ENCODE peak calls at places on chromosomes 12 and 14, in five cellular contexts. Q is mucosa of descending colon, R is pancreas, C is PC-3, H is upper lobe of right lung. O is an unnamed sample.
A peak's percentile ranks its signal among the peaks of the same experiment; 100 is the strongest.

GRCh38 chr12:46557539-46558373 is 185.2 kb upstream of the SLC38A2 start:
- DNase-seq in Q (no peak), R (no peak), C (peak; percentile 59), H (no peak), O (no peak)

GRCh38 chr12:17372508-17372907 is 717.5 kb downstream of the RERGL start:
- DNase-seq in Q (no peak), R (no peak), C (no peak), H (no peak), O (no peak)

GRCh38 chr12:24039113-24039525 is 89.6 kb upstream of the SOX5 start:
- DNase-seq in Q (no peak), R (no peak), C (peak; percentile 49), H (no peak), O (peak; percentile 97)

GRCh38 chr12:65443038-65443437 is 164.6 kb downstream of the MSRB3 start:
- DNase-seq in Q (no peak), R (no peak), C (no peak), H (no peak), O (no peak)

GRCh38 chr12:39352470-39352869 is 90.5 kb downstream of the KIF21A start:
- DNase-seq in Q (no peak), R (no peak), C (no peak), H (no peak), O (no peak)

GRCh38 chr14:69049675-69050074 is 70.6 kb upstream of the ACTN1 start:
- DNase-seq in Q (no peak), R (no peak), C (no peak), H (no peak), O (peak; percentile 72)

GRCh38 chr12:69440016-69440415 is 30.2 kb upstream of the FRS2 start:
- DNase-seq in Q (no peak), R (no peak), C (peak; percentile 44), H (no peak), O (no peak)

GRCh38 chr14:95896628-95897027 is 20.0 kb downstream of the TUNAR start:
- DNase-seq in Q (no peak), R (no peak), C (no peak), H (no peak), O (no peak)

GRCh38 chr14:94180655-94181271 is 6.6 kb downstream of the PPP4R4 start:
- DNase-seq in Q (no peak), R (no peak), C (peak; percentile 58), H (no peak), O (peak; percentile 50)

GRCh38 chr14:54889919-54890318 is 12.7 kb downstream of the GCH1 start:
- DNase-seq in Q (no peak), R (no peak), C (peak; percentile 36), H (no peak), O (no peak)

DNA sequence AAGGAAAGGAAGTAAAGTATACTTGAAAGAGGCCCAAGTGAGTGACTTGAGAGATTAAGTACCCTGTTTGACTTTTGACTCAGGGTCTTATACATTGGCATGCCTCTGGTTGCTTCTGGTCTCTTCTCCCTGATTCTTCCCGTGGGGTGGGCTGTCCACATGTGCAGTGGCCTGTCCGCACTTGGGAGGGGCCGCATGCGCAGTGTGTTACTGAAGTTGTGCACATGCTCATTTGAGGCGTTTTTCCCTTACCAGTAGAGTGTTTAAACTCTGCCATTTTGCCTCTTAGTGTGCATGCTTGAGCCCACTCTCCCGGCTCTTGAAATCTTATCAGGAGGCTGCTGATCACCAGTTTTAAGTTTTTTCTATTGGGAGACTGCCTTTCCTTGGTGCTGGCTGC is 32.1 kb upstream of the HECTD1 start:
- DNase-seq in Q (no peak), R (no peak), C (no peak), H (peak; percentile 90), O (no peak)
- H3K4me3 ChIP-seq in Q (no peak overlapping the region), R (no peak overlapping the region), C (no peak overlapping the region), H (peak overlapping the region; percentile 30), O (no peak overlapping the region)

GRCh38 chr14:52146504-52146903 is 77.6 kb upstream of the NID2 start:
- DNase-seq in Q (no peak), R (no peak), C (peak; percentile 24), H (no peak), O (no peak)
- TF ChIP-seq CTCF in Q (no peak), R (no peak), C (peak; percentile 61), H (no peak), O (peak; percentile 29)

DNA sequence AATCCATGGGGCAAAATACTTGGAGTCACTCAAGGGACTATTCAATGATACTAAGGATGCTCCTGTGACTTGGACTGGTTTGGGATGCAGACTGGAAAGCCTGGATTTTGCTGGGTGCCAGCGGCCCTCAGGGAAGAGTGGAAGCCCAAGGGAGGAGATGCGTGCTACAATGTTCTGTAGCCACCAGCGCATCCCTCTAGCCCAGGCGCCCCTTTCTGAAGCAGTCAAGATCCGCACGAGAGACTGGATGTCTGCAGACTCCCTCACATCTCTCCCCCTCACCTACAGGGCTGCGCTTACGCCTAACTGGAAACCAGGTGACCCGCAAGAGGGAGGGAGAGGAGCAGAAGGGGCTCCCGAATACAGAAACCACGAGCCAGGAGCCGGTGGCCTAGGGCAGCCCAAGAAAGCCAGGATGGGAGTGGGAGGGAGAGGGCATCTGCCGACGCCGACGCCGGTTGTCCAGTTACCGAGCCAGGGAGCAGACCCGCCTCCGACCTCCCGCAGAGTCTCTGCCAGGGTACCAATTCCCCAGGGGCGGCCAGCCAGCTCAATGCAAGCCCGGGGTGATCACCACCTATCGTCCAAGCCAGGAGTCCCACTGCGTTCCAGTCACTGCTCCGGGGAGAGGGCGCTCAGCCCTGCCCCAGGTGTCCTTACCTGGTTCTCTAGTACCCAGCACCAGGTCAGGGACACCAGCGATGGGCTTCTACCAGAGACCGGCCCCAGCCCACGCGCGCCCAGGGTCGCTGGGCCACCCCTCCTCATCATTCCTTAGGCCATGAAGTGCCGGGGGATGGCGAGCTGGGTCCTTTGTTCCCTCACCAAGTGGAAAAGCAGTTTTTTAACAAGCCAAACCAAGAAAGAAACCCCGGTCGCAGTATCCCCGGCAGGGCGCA is 1.2 kb downstream of the NTN4 start:
- DNase-seq in Q (peak; percentile 50), R (peak; percentile 85), C (peak; percentile 38), H (peak; percentile 72), O (no peak)
- H3K4me3 ChIP-seq in Q (peak overlapping the region; percentile 56), R (peak overlapping the region; percentile 83), C (peak overlapping the region; percentile 94), H (peak overlapping the region; percentile 65), O (peak overlapping the region; percentile 65)

GRCh38 chr14:59925797-59926196 is 5.9 kb downstream of the LRRC9 start:
- DNase-seq in Q (no peak), R (no peak), C (no peak), H (no peak), O (no peak)
- TF ChIP-seq CTCF in Q (no peak), R (no peak), C (no peak), H (no peak), O (no peak)

GRCh38 chr12:6945613-6946012 is 1.8 kb downstream of the C12orf57 start:
- DNase-seq in Q (no peak), R (peak; percentile 77), C (no peak), H (no peak), O (no peak)

GRCh38 chr12:6947615-6948014 is 3.5 kb upstream of the PTPN6 start:
- DNase-seq in Q (no peak), R (peak; percentile 14), C (no peak), H (peak; percentile 40), O (no peak)

GRCh38 chr12:6949063-6949594 is 2.0 kb upstream of the PTPN6 start:
- DNase-seq in Q (no peak), R (peak; percentile 52), C (no peak), H (peak; percentile 84), O (no peak)

GRCh38 chr12:6946033-6946919 is 2.5 kb downstream of the C12orf57 start:
- DNase-seq in Q (peak; percentile 95), R (peak; percentile 99), C (peak; percentile 94), H (peak; percentile 97), O (no peak)

GRCh38 chr12:6946920-6947374 is 3.1 kb downstream of the C12orf57 start:
- DNase-seq in Q (no peak), R (no peak), C (no peak), H (no peak), O (no peak)
- H3K4me3 ChIP-seq in Q (no peak overlapping the region), R (peak overlapping the region; percentile 71), C (peak overlapping the region; percentile 72), H (peak overlapping the region; percentile 39), O (no peak overlapping the region)